ENCODE peak calls at places on chromosome 17, in four cellular contexts. B, Z, G and C are unnamed samples.
A peak's percentile ranks its signal among the peaks of the same experiment; 100 is the strongest.

GRCh38 chr17:50872710-50873424 is 6.7 kb upstream of the TOB1 start:
- DNase-seq in B (peak; percentile 46), Z (no peak), G (no peak), C (no peak)

GRCh38 chr17:31803494-31804213 is 55.4 kb downstream of the COPRS start:
- DNase-seq in B (peak; percentile 80), Z (no peak), G (no peak), C (no peak)

GRCh38 chr17:12545877-12546513 is 119.7 kb upstream of the MYOCD start:
- DNase-seq in B (peak; percentile 67), Z (no peak), G (no peak), C (no peak)

GRCh38 chr17:74454197-74455024 is 12.0 kb upstream of the CD300A start:
- DNase-seq in B (peak; percentile 47), Z (no peak), G (no peak), C (no peak)

GRCh38 chr17:32634167-32634566 is 147.4 kb downstream of the CDK5R1 start:
- DNase-seq in B (no peak), Z (no peak), G (no peak), C (no peak)

GRCh38 chr17:1362964-1363363 is 37.1 kb downstream of the YWHAE start:
- DNase-seq in B (no peak), Z (no peak), G (no peak), C (no peak)

GRCh38 chr17:81976332-81977210 is 858 bp upstream of the ASPSCR1 start:
- DNase-seq in B (peak; percentile 13), Z (no peak), G (no peak), C (no peak)

GRCh38 chr17:64148017-64148631 is 18.2 kb upstream of the ERN1 start:
- DNase-seq in B (peak; percentile 11), Z (no peak), G (no peak), C (no peak)

GRCh38 chr17:57490890-57491289 is 234.6 kb downstream of the MSI2 start:
- DNase-seq in B (no peak), Z (no peak), G (no peak), C (no peak)

GRCh38 chr17:50550661-50551432 is 3.9 kb downstream of the SPATA20 start:
- DNase-seq in B (peak; percentile 56), Z (no peak), G (no peak), C (no peak)

GRCh38 chr17:54455251-54455868 is 445.3 kb upstream of the TOM1L1 start:
- DNase-seq in B (no peak), Z (no peak), G (no peak), C (no peak)

GRCh38 chr17:40777459-40777858 is 4.9 kb downstream of the KRT27 start:
- DNase-seq in B (no peak), Z (no peak), G (no peak), C (no peak)

GRCh38 chr17:2709173-2709661 is 2.3 kb downstream of the CLUH start:
- DNase-seq in B (peak; percentile 58), Z (no peak), G (no peak), C (no peak)

GRCh38 chr17:36879027-36879426 is 58.2 kb upstream of the LHX1 start:
- DNase-seq in B (peak; percentile 79), Z (no peak), G (no peak), C (no peak)

GRCh38 chr17:57517216-57517518 is 227.9 kb downstream of the CCDC182 start:
- DNase-seq in B (no peak), Z (no peak), G (no peak), C (no peak)

GRCh38 chr17:32723310-32723955 is 153.5 kb downstream of the MYO1D start:
- DNase-seq in B (no peak), Z (no peak), G (no peak), C (no peak)

GRCh38 chr17:20095366-20096080 is 86.4 kb downstream of the SPECC1 start:
- DNase-seq in B (peak; percentile 38), Z (no peak), G (no peak), C (no peak)

GRCh38 chr17:76696763-76697701 is 13.7 kb downstream of the MXRA7 start:
- DNase-seq in B (no peak), Z (no peak), G (no peak), C (no peak)

GRCh38 chr17:67431210-67432015 is 54.3 kb downstream of the PITPNC1 start:
- DNase-seq in B (peak; percentile 89), Z (peak; percentile 63), G (no peak), C (no peak)

GRCh38 chr17:79048826-79049755 is 25.1 kb downstream of the C1QTNF1 start:
- DNase-seq in B (no peak), Z (no peak), G (no peak), C (no peak)

GRCh38 chr17:73025041-73025440 is 67.4 kb downstream of the SLC39A11 start:
- DNase-seq in B (no peak), Z (no peak), G (no peak), C (no peak)

GRCh38 chr17:62064791-62065563 is at the start of gene MED13:
- DNase-seq in B (no peak), Z (no peak), G (peak; percentile 6), C (no peak)

GRCh38 chr17:82863941-82864720 is 24.3 kb upstream of the ZNF750 start:
- DNase-seq in B (peak; percentile 44), Z (peak; percentile 66), G (no peak), C (no peak)